ENCODE peak calls at places on chromosomes 3 and 15, in five cellular contexts. Q is AG04449, F is tibial nerve, V is fibroblast of the aortic adventitia, R is upper lobe of right lung. M is an unnamed sample.

GRCh38 chr15:29708519-29708918 is 113.7 kb downstream of the TJP1 start:
- DNase-seq in Q (no peak), F (no peak), V (peak), R (no peak), M (no peak)

GRCh38 chr3:172522871-172523818 is at the start of gene TNFSF10:
- DNase-seq in Q (no peak), F (peak), V (peak), R (peak), M (peak)

GRCh38 chr3:126488205-126488604 is 12.5 kb upstream of the ZXDC start:
- DNase-seq in Q (no peak), F (no peak), V (no peak), R (no peak), M (no peak)

GRCh38 chr15:63056843-63057242 is 14.3 kb downstream of the TPM1 start:
- DNase-seq in Q (no peak), F (no peak), V (peak), R (no peak), M (no peak)

GRCh38 chr3:173976281-173976680 is 578.7 kb downstream of the NLGN1 start:
- DNase-seq in Q (no peak), F (no peak), V (no peak), R (no peak), M (no peak)

GRCh38 chr3:149536429-149536828 is 61.9 kb downstream of the TM4SF4 start:
- DNase-seq in Q (no peak), F (no peak), V (peak), R (peak), M (no peak)

GRCh38 chr3:31476209-31476608 is 56.5 kb upstream of the STT3B start:
- DNase-seq in Q (no peak), F (no peak), V (no peak), R (no peak), M (no peak)

GRCh38 chr3:27728195-27729087 is 6.3 kb upstream of the EOMES start:
- DNase-seq in Q (no peak), F (no peak), V (no peak), R (no peak), M (no peak)

GRCh38 chr3:25441234-25441856 is 13.3 kb downstream of the RARB start:
- DNase-seq in Q (no peak), F (no peak), V (no peak), R (no peak), M (no peak)

GRCh38 chr3:115702598-115702997 is 79.3 kb downstream of the GAP43 start:
- DNase-seq in Q (no peak), F (no peak), V (no peak), R (no peak), M (no peak)

GRCh38 chr15:66657062-66658020 is 44.7 kb upstream of the SMAD6 start:
- DNase-seq in Q (no peak), F (no peak), V (no peak), R (no peak), M (no peak)

GRCh38 chr3:127690823-127691452 is 18.2 kb downstream of the ABTB1 start:
- DNase-seq in Q (no peak), F (no peak), V (peak), R (peak), M (peak)

GRCh38 chr3:197305854-197306253 is 7.4 kb upstream of the DLG1 start:
- DNase-seq in Q (no peak), F (no peak), V (peak), R (no peak), M (no peak)

GRCh38 chr3:50237133-50237651 is 1.2 kb downstream of the GNAI2 start:
- DNase-seq in Q (no peak), F (no peak), V (peak), R (no peak), M (peak)

GRCh38 chr3:18379647-18380046 is 45.5 kb downstream of the SATB1 start:
- DNase-seq in Q (no peak), F (no peak), V (no peak), R (no peak), M (no peak)

GRCh38 chr3:69463546-69463945 is 77.7 kb upstream of the FRMD4B start:
- DNase-seq in Q (no peak), F (no peak), V (peak), R (no peak), M (peak)

GRCh38 chr15:85168642-85169173 is 187.1 kb downstream of the PDE8A start:
- DNase-seq in Q (no peak), F (no peak), V (no peak), R (peak), M (peak)

GRCh38 chr3:186742618-186743335 is 25.6 kb downstream of the KNG1 start:
- DNase-seq in Q (no peak), F (no peak), V (no peak), R (no peak), M (no peak)

GRCh38 chr3:72957303-72957702 is 39.3 kb upstream of the PPP4R2 start:
- DNase-seq in Q (no peak), F (peak), V (no peak), R (no peak), M (no peak)

GRCh38 chr3:141485578-141486415 is 1.0 kb upstream of the RASA2 start:
- DNase-seq in Q (no peak), F (no peak), V (peak), R (no peak), M (peak)

GRCh38 chr3:158574646-158575045 is 3.7 kb downstream of the MLF1 start:
- DNase-seq in Q (no peak), F (no peak), V (no peak), R (no peak), M (no peak)

GRCh38 chr15:22980189-22981136 is at the start of gene CYFIP1:
- DNase-seq in Q (no peak), F (peak), V (peak), R (peak), M (peak)

GRCh38 chr15:44780608-44781007 is 44.3 kb downstream of the TRIM69 start:
- DNase-seq in Q (no peak), F (no peak), V (no peak), R (no peak), M (peak)

GRCh38 chr15:88649286-88649733 is 10.5 kb downstream of the ISG20 start:
- DNase-seq in Q (peak), F (peak), V (peak), R (no peak), M (peak)

GRCh38 chr3:186519021-186519658 is 25.0 kb downstream of the CRYGS start:
- DNase-seq in Q (no peak), F (no peak), V (no peak), R (no peak), M (no peak)

GRCh38 chr3:197514786-197515090 is 41.0 kb downstream of the BDH1 start:
- DNase-seq in Q (no peak), F (no peak), V (no peak), R (no peak), M (no peak)

GRCh38 chr3:111636506-111636905 is 41.4 kb upstream of the ZBED2 start:
- DNase-seq in Q (no peak), F (no peak), V (peak), R (no peak), M (no peak)

GRCh38 chr15:48402778-48403177 is 71.5 kb downstream of the DUT start:
- DNase-seq in Q (no peak), F (no peak), V (no peak), R (no peak), M (peak)

GRCh38 chr3:183438749-183439148 is 10.3 kb upstream of the MCF2L2 start:
- DNase-seq in Q (no peak), F (no peak), V (no peak), R (no peak), M (no peak)

GRCh38 chr15:48592221-48592731 is 53.2 kb downstream of the FBN1 start:
- DNase-seq in Q (peak), F (no peak), V (peak), R (no peak), M (no peak)

GRCh38 chr3:65596511-65597224 is 442.1 kb downstream of the MAGI1 start:
- DNase-seq in Q (no peak), F (no peak), V (no peak), R (no peak), M (no peak)

GRCh38 chr3:108388136-108389132 is 92.1 kb downstream of the HHLA2 start:
- DNase-seq in Q (no peak), F (no peak), V (no peak), R (no peak), M (no peak)

GRCh38 chr3:177201707-177202397 is 4.6 kb upstream of the TBL1XR1 start:
- DNase-seq in Q (no peak), F (no peak), V (no peak), R (no peak), M (peak)

GRCh38 chr3:147380996-147381376 is 25.4 kb downstream of the ZIC4 start:
- DNase-seq in Q (no peak), F (no peak), V (no peak), R (no peak), M (no peak)

GRCh38 chr15:77786956-77787355 is 154.2 kb upstream of the LINGO1 start:
- DNase-seq in Q (no peak), F (no peak), V (no peak), R (no peak), M (no peak)

GRCh38 chr3:154615451-154615850 is 185.5 kb upstream of the GPR149 start:
- DNase-seq in Q (no peak), F (no peak), V (no peak), R (no peak), M (no peak)

GRCh38 chr15:43082509-43082908 is 23.3 kb downstream of the UBR1 start:
- DNase-seq in Q (no peak), F (no peak), V (no peak), R (no peak), M (no peak)

GRCh38 chr3:159850481-159850880 is 138.2 kb upstream of the IL12A start:
- DNase-seq in Q (no peak), F (no peak), V (no peak), R (no peak), M (no peak)

GRCh38 chr3:23372296-23372695 is 169.2 kb downstream of the UBE2E2 start:
- DNase-seq in Q (no peak), F (no peak), V (no peak), R (no peak), M (no peak)
- TF ChIP-seq CTCF in Q (no peak), F (no peak), V (peak), R (no peak), M (no peak)

GRCh38 chr3:138594935-138595259 is 837 bp upstream of the CEP70 start:
- DNase-seq in Q (no peak), F (no peak), V (no peak), R (no peak), M (no peak)
- H3K4me3 ChIP-seq in Q (no peak), F (peak), V (no peak), R (peak), M (peak)

GRCh38 chr15:58182460-58183163 is 44.4 kb downstream of the AQP9 start:
- DNase-seq in Q (no peak), F (no peak), V (peak), R (no peak), M (peak)
- TF ChIP-seq CTCF in Q (peak), F (peak), V (peak), R (peak), M (peak)

DNA sequence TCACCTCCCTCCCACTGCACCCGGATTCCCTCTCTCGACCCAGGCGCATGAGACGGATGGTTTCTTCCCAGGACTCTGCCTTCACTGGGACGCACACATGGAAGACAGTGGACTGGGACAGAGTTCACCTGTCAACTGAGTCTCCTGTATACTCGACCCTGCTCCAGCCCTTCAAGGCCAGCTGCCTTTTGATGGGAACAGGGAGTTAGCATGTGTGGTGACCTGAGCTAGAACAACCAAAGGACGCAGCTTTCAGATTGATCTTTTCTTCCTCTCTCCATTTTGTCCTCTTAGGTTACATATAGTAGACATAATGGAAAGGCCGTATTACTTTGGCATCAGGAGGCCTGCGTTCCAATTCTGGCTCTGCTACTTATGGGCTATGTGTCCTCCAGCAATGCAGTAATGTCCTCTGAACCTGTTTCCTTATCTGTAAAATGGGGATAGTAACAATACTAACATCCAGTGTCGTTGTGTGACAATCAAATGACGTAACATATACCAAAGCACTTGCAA is 94.1 kb downstream of the PEX5L start:
- DNase-seq in Q (no peak), F (no peak), V (no peak), R (no peak), M (no peak)
- H3K4me3 ChIP-seq in Q (peak), F (peak), V (peak), R (no peak), M (peak)

GRCh38 chr15:71162309-71162708 is 47.0 kb downstream of the THSD4 start:
- DNase-seq in Q (no peak), F (no peak), V (no peak), R (no peak), M (no peak)

GRCh38 chr15:71167445-71168162 is 52.3 kb downstream of the THSD4 start:
- DNase-seq in Q (no peak), F (no peak), V (peak), R (no peak), M (no peak)

GRCh38 chr15:71171195-71171594 is 55.9 kb downstream of the THSD4 start:
- DNase-seq in Q (no peak), F (no peak), V (no peak), R (no peak), M (no peak)

GRCh38 chr15:71170163-71170562 is 54.9 kb downstream of the THSD4 start:
- DNase-seq in Q (no peak), F (no peak), V (no peak), R (no peak), M (no peak)

GRCh38 chr15:71168163-71168832 is 53.0 kb downstream of the THSD4 start:
- DNase-seq in Q (no peak), F (no peak), V (peak), R (no peak), M (no peak)
- TF ChIP-seq CTCF in Q (no peak), F (no peak), V (no peak), R (no peak), M (no peak)